ENCODE peak calls at places on chromosome 6, in six cellular contexts. Y is GM13977; H is effector memory CD4-positive, alpha-beta T cell; R is nucleus accumbens; S is psoas muscle; Q is Right ventricle myocardium superior. A is an unnamed sample.

GRCh38 chr6:82097676-82098075 is 149.9 kb downstream of the IBTK start:
- DNase-seq in Y (no peak), H (no peak), Q (no peak), S (no peak), R (no peak), A (no peak)

GRCh38 chr6:129901910-129902309 is 40.8 kb upstream of the TMEM244 start:
- DNase-seq in R (no peak), H (no peak), Q (no peak), Y (no peak), S (no peak), A (no peak)

GRCh38 chr6:49934770-49935169 is 29.2 kb downstream of the DEFB114 start:
- DNase-seq in R (no peak), H (no peak), S (no peak), Y (no peak), Q (no peak), A (no peak)

GRCh38 chr6:100678027-100678426 is 203.1 kb downstream of the ASCC3 start:
- DNase-seq in Y (no peak), H (no peak), Q (no peak), R (no peak), S (no peak), A (no peak)

GRCh38 chr6:146265051-146265450 is 236.2 kb downstream of the GRM1 start:
- DNase-seq in R (no peak), H (no peak), Q (no peak), S (no peak), Y (no peak), A (no peak)

GRCh38 chr6:125598422-125598821 is 151.0 kb upstream of the HEY2 start:
- DNase-seq in S (peak; percentile 79), R (no peak), H (no peak), Y (no peak), Q (peak; percentile 67), A (no peak)

GRCh38 chr6:236519-236918 is 55.8 kb upstream of the DUSP22 start:
- DNase-seq in R (no peak), H (no peak), Q (no peak), Y (no peak), S (no peak), A (no peak)

GRCh38 chr6:44458551-44458950 is 71.0 kb downstream of the CDC5L start:
- DNase-seq in Y (no peak), R (no peak), Q (no peak), S (no peak), H (no peak), A (no peak)

GRCh38 chr6:54681987-54682386 is 164.6 kb upstream of the FAM83B start:
- DNase-seq in Q (no peak), R (no peak), Y (no peak), H (no peak), S (no peak), A (no peak)

GRCh38 chr6:402901-403658 is 11.5 kb downstream of the IRF4 start:
- DNase-seq in R (no peak), S (no peak), Y (no peak), Q (no peak), H (no peak), A (no peak)

GRCh38 chr6:4649728-4650127 is 126.5 kb upstream of the CDYL start:
- DNase-seq in Y (no peak), R (no peak), H (no peak), Q (no peak), S (no peak), A (no peak)

GRCh38 chr6:159691133-159691962 is 1.7 kb downstream of the SOD2 start:
- DNase-seq in S (no peak), Q (no peak), H (no peak), Y (peak; percentile 65), R (no peak), A (peak; percentile 75)

GRCh38 chr6:79436232-79436631 is 101.0 kb downstream of the LCA5 start:
- DNase-seq in H (no peak), R (no peak), S (no peak), Y (no peak), Q (no peak), A (no peak)

GRCh38 chr6:17589402-17590116 is 10.5 kb upstream of the FAM8A1 start:
- DNase-seq in R (no peak), Q (no peak), S (no peak), H (no peak), Y (no peak), A (no peak)